ENCODE peak calls at places on chromosomes 6 and 20, in four cellular contexts. One of them, this sample, is unnamed.

GRCh38 chr20:40090236-40090635 is 598.8 kb downstream of the MAFB start:
- DNase-seq in HT1080: peak
- DNase-seq in fibroblast of pulmonary artery: no peak
- DNase-seq in AG09309: no peak
- DNase-seq in this sample: no peak

GRCh38 chr6:16961577-16961976 is 140.3 kb upstream of the STMND1 start:
- DNase-seq in HT1080: peak
- DNase-seq in fibroblast of pulmonary artery: no peak
- DNase-seq in AG09309: no peak
- DNase-seq in this sample: peak

GRCh38 chr20:38228436-38228835 is 32.1 kb downstream of the KIAA1755 start:
- DNase-seq in HT1080: peak
- DNase-seq in fibroblast of pulmonary artery: peak
- DNase-seq in AG09309: no peak
- DNase-seq in this sample: no peak

GRCh38 chr6:19664878-19665715 is 172.1 kb upstream of the ID4 start:
- DNase-seq in HT1080: no peak
- DNase-seq in fibroblast of pulmonary artery: no peak
- DNase-seq in AG09309: no peak
- DNase-seq in this sample: peak

GRCh38 chr6:6905961-6906518 is 201.7 kb upstream of the RREB1 start:
- DNase-seq in HT1080: no peak
- DNase-seq in fibroblast of pulmonary artery: no peak
- DNase-seq in AG09309: no peak
- DNase-seq in this sample: no peak

GRCh38 chr6:136439514-136440186 is 110.6 kb downstream of the MAP7 start:
- DNase-seq in HT1080: no peak
- DNase-seq in fibroblast of pulmonary artery: no peak
- DNase-seq in AG09309: no peak
- DNase-seq in this sample: no peak

GRCh38 chr6:57177545-57178225 is 5.6 kb downstream of the BAG2 start:
- DNase-seq in HT1080: no peak
- DNase-seq in fibroblast of pulmonary artery: peak
- DNase-seq in AG09309: no peak
- DNase-seq in this sample: no peak

GRCh38 chr6:151121900-151122299 is 117.9 kb upstream of the AKAP12 start:
- DNase-seq in HT1080: no peak
- DNase-seq in fibroblast of pulmonary artery: no peak
- DNase-seq in AG09309: no peak
- DNase-seq in this sample: peak

GRCh38 chr6:170125447-170126300 is 165.2 kb downstream of the DLL1 start:
- DNase-seq in HT1080: no peak
- DNase-seq in fibroblast of pulmonary artery: no peak
- DNase-seq in AG09309: no peak
- DNase-seq in this sample: no peak

GRCh38 chr6:62283828-62284411 is 2.1 kb downstream of the KHDRBS2 start:
- DNase-seq in HT1080: peak
- DNase-seq in fibroblast of pulmonary artery: peak
- DNase-seq in AG09309: no peak
- DNase-seq in this sample: no peak

GRCh38 chr6:41042167-41042566 is at the start of gene TSPO2:
- DNase-seq in HT1080: no peak
- DNase-seq in fibroblast of pulmonary artery: no peak
- DNase-seq in AG09309: no peak
- DNase-seq in this sample: no peak

GRCh38 chr20:47925603-47926002 is 140.3 kb upstream of the SULF2 start:
- DNase-seq in HT1080: no peak
- DNase-seq in fibroblast of pulmonary artery: no peak
- DNase-seq in AG09309: no peak
- DNase-seq in this sample: no peak

GRCh38 chr6:16637635-16638034 is 123.6 kb downstream of the ATXN1 start:
- DNase-seq in HT1080: no peak
- DNase-seq in fibroblast of pulmonary artery: no peak
- DNase-seq in AG09309: no peak
- DNase-seq in this sample: peak

GRCh38 chr6:148451690-148452089 is 109.1 kb downstream of the SASH1 start:
- DNase-seq in HT1080: no peak
- DNase-seq in fibroblast of pulmonary artery: no peak
- DNase-seq in AG09309: no peak
- DNase-seq in this sample: no peak

GRCh38 chr6:164167873-164168405 is 753.4 kb downstream of the QKI start:
- DNase-seq in HT1080: no peak
- DNase-seq in fibroblast of pulmonary artery: no peak
- DNase-seq in AG09309: no peak
- DNase-seq in this sample: no peak

GRCh38 chr20:64176548-64177419 is 12.5 kb downstream of the MYT1 start:
- DNase-seq in HT1080: no peak
- DNase-seq in fibroblast of pulmonary artery: no peak
- DNase-seq in AG09309: no peak
- DNase-seq in this sample: no peak

GRCh38 chr6:91534614-91535013 is 947.7 kb upstream of the MAP3K7 start:
- DNase-seq in HT1080: no peak
- DNase-seq in fibroblast of pulmonary artery: no peak
- DNase-seq in AG09309: no peak
- DNase-seq in this sample: no peak

GRCh38 chr6:1635305-1636010 is 25.7 kb downstream of the FOXC1 start:
- DNase-seq in HT1080: no peak
- DNase-seq in fibroblast of pulmonary artery: no peak
- DNase-seq in AG09309: no peak
- DNase-seq in this sample: no peak

GRCh38 chr20:11355338-11355737 is 562.4 kb upstream of the BTBD3 start:
- DNase-seq in HT1080: no peak
- DNase-seq in fibroblast of pulmonary artery: no peak
- DNase-seq in AG09309: no peak
- DNase-seq in this sample: no peak

GRCh38 chr6:53718597-53719460 is 53.3 kb upstream of the KLHL31 start:
- DNase-seq in HT1080: peak
- DNase-seq in fibroblast of pulmonary artery: peak
- DNase-seq in AG09309: peak
- DNase-seq in this sample: peak

GRCh38 chr6:47149070-47149469 is 106.9 kb upstream of the ADGRF1 start:
- DNase-seq in HT1080: no peak
- DNase-seq in fibroblast of pulmonary artery: no peak
- DNase-seq in AG09309: no peak
- DNase-seq in this sample: no peak

GRCh38 chr6:142331075-142331551 is 29.3 kb downstream of the ADGRG6 start:
- DNase-seq in HT1080: peak
- DNase-seq in fibroblast of pulmonary artery: peak
- DNase-seq in AG09309: no peak
- DNase-seq in this sample: peak

GRCh38 chr20:17525650-17526049 is 5.5 kb downstream of the BFSP1 start:
- DNase-seq in HT1080: peak
- DNase-seq in fibroblast of pulmonary artery: peak
- DNase-seq in AG09309: no peak
- DNase-seq in this sample: peak

GRCh38 chr6:23446394-23447001 is 679.5 kb upstream of the NRSN1 start:
- DNase-seq in HT1080: peak
- DNase-seq in fibroblast of pulmonary artery: peak
- DNase-seq in AG09309: no peak
- DNase-seq in this sample: peak

GRCh38 chr6:161041274-161041673 is 49.7 kb downstream of the MAP3K4 start:
- DNase-seq in HT1080: no peak
- DNase-seq in fibroblast of pulmonary artery: no peak
- DNase-seq in AG09309: no peak
- DNase-seq in this sample: no peak

GRCh38 chr6:43627008-43627825 is 1.8 kb downstream of the GTPBP2 start:
- DNase-seq in HT1080: peak
- DNase-seq in fibroblast of pulmonary artery: peak
- DNase-seq in AG09309: peak
- DNase-seq in this sample: peak

GRCh38 chr6:4936681-4937041 is 67.2 kb downstream of the RPP40 start:
- DNase-seq in HT1080: no peak
- DNase-seq in fibroblast of pulmonary artery: peak
- DNase-seq in AG09309: no peak
- DNase-seq in this sample: peak

GRCh38 chr6:159125977-159126376 is 43.2 kb upstream of the FNDC1 start:
- DNase-seq in HT1080: no peak
- DNase-seq in fibroblast of pulmonary artery: no peak
- DNase-seq in AG09309: no peak
- DNase-seq in this sample: no peak

GRCh38 chr20:31731321-31731717 is 7.8 kb upstream of the TPX2 start:
- DNase-seq in HT1080: no peak
- DNase-seq in fibroblast of pulmonary artery: no peak
- DNase-seq in AG09309: no peak
- DNase-seq in this sample: no peak

GRCh38 chr20:46576774-46577395 is 26.4 kb upstream of the OCSTAMP start:
- DNase-seq in HT1080: no peak
- DNase-seq in fibroblast of pulmonary artery: no peak
- DNase-seq in AG09309: no peak
- DNase-seq in this sample: no peak

GRCh38 chr6:21845018-21845417 is 251.5 kb downstream of the SOX4 start:
- DNase-seq in HT1080: no peak
- DNase-seq in fibroblast of pulmonary artery: peak
- DNase-seq in AG09309: no peak
- DNase-seq in this sample: no peak

GRCh38 chr6:44045672-44046015 is 81.6 kb downstream of the MRPL14 start:
- DNase-seq in HT1080: no peak
- DNase-seq in fibroblast of pulmonary artery: peak
- DNase-seq in AG09309: no peak
- DNase-seq in this sample: no peak

GRCh38 chr6:22306741-22307466 is 10.1 kb upstream of the PRL start:
- DNase-seq in HT1080: no peak
- DNase-seq in fibroblast of pulmonary artery: no peak
- DNase-seq in AG09309: no peak
- DNase-seq in this sample: no peak

GRCh38 chr20:63708301-63709148 is 686 bp downstream of the ZGPAT start:
- DNase-seq in HT1080: no peak
- DNase-seq in fibroblast of pulmonary artery: no peak
- DNase-seq in AG09309: no peak
- DNase-seq in this sample: no peak